ENCODE peak calls at places on chromosome 18, in nine cellular contexts. Y, J, L, B, M, P, W, Q and A are unnamed samples.

GRCh38 chr18:56995579-56996194 is 151.2 kb upstream of the BOD1L2 start:
- DNase-seq in Y (no peak), J (no peak), L (no peak), B (no peak), M (no peak), P (no peak), W (no peak), Q (no peak), A (no peak)

GRCh38 chr18:12837747-12838146 is 46.3 kb downstream of the PTPN2 start:
- DNase-seq in Y (no peak), J (no peak), L (no peak), B (no peak), M (no peak), P (no peak), W (no peak), Q (no peak), A (no peak)

GRCh38 chr18:32919799-32920198 is 147.0 kb upstream of the KLHL14 start:
- DNase-seq in Y (peak), J (no peak), L (no peak), B (no peak), M (peak), P (peak), W (no peak), Q (no peak), A (no peak)

GRCh38 chr18:3511980-3512379 is 62.0 kb downstream of the TGIF1 start:
- DNase-seq in Y (no peak), J (no peak), L (no peak), B (no peak), M (no peak), P (peak), W (no peak), Q (no peak), A (no peak)

GRCh38 chr18:23146861-23147469 is 11.7 kb downstream of the CABLES1 start:
- DNase-seq in Y (no peak), J (no peak), L (no peak), B (no peak), M (no peak), P (no peak), W (no peak), Q (no peak), A (no peak)

GRCh38 chr18:7977897-7978296 is 410.8 kb downstream of the PTPRM start:
- DNase-seq in Y (no peak), J (no peak), L (no peak), B (no peak), M (no peak), P (no peak), W (no peak), Q (no peak), A (no peak)

GRCh38 chr18:60018801-60019462 is 119.1 kb downstream of the PMAIP1 start:
- DNase-seq in Y (no peak), J (no peak), L (no peak), B (no peak), M (no peak), P (no peak), W (no peak), Q (no peak), A (no peak)

GRCh38 chr18:3983351-3983969 is 471.6 kb downstream of the DLGAP1 start:
- DNase-seq in Y (no peak), J (no peak), L (no peak), B (no peak), M (no peak), P (no peak), W (no peak), Q (no peak), A (no peak)

GRCh38 chr18:45738660-45739059 is 14.7 kb downstream of the SLC14A1 start:
- DNase-seq in Y (no peak), J (no peak), L (no peak), B (no peak), M (no peak), P (no peak), W (no peak), Q (no peak), A (no peak)

GRCh38 chr18:45666520-45666919 is 51.2 kb downstream of the SLC14A2 start:
- DNase-seq in Y (no peak), J (no peak), L (no peak), B (no peak), M (no peak), P (no peak), W (no peak), Q (no peak), A (no peak)

GRCh38 chr18:11149441-11150270 is at the start of gene PIEZO2:
- DNase-seq in Y (peak), J (peak), L (peak), B (no peak), M (no peak), P (no peak), W (peak), Q (no peak), A (peak)

GRCh38 chr18:3441290-3441689 is 8.7 kb upstream of the TGIF1 start:
- DNase-seq in Y (no peak), J (no peak), L (no peak), B (no peak), M (no peak), P (peak), W (no peak), Q (no peak), A (no peak)

GRCh38 chr18:37538526-37539205 is 26.9 kb downstream of the CELF4 start:
- DNase-seq in Y (no peak), J (no peak), L (peak), B (no peak), M (no peak), P (no peak), W (peak), Q (no peak), A (no peak)

GRCh38 chr18:52343138-52343537 is 3.1 kb downstream of the DCC start:
- DNase-seq in Y (no peak), J (no peak), L (no peak), B (no peak), M (no peak), P (no peak), W (no peak), Q (no peak), A (no peak)

GRCh38 chr18:68024716-68025115 is 508.2 kb upstream of the DSEL start:
- DNase-seq in Y (no peak), J (no peak), L (no peak), B (no peak), M (no peak), P (no peak), W (no peak), Q (no peak), A (no peak)

GRCh38 chr18:13455960-13456471 is 237.5 kb downstream of the LDLRAD4 start:
- DNase-seq in Y (no peak), J (no peak), L (no peak), B (no peak), M (no peak), P (no peak), W (no peak), Q (peak), A (no peak)

GRCh38 chr18:46182633-46183401 is 78.6 kb downstream of the HAUS1 start:
- DNase-seq in Y (no peak), J (no peak), L (no peak), B (no peak), M (no peak), P (no peak), W (no peak), Q (no peak), A (no peak)

GRCh38 chr18:48184118-48184517 is 225.1 kb downstream of the ZBTB7C start:
- DNase-seq in Y (no peak), J (no peak), L (no peak), B (no peak), M (no peak), P (no peak), W (no peak), Q (no peak), A (no peak)

GRCh38 chr18:12741351-12741750 is 38.5 kb downstream of the PSMG2 start:
- DNase-seq in Y (no peak), J (no peak), L (no peak), B (no peak), M (no peak), P (peak), W (no peak), Q (no peak), A (no peak)

GRCh38 chr18:46536215-46536874 is 120.7 kb downstream of the LOXHD1 start:
- DNase-seq in Y (no peak), J (no peak), L (no peak), B (no peak), M (no peak), P (peak), W (no peak), Q (no peak), A (no peak)

GRCh38 chr18:7559709-7560319 is 7.3 kb upstream of the PTPRM start:
- DNase-seq in Y (no peak), J (no peak), L (no peak), B (no peak), M (no peak), P (peak), W (no peak), Q (no peak), A (no peak)

GRCh38 chr18:69885841-69886531 is 61.7 kb downstream of the CD226 start:
- DNase-seq in Y (no peak), J (no peak), L (no peak), B (no peak), M (no peak), P (peak), W (no peak), Q (no peak), A (no peak)

GRCh38 chr18:11327656-11328055 is 178.3 kb upstream of the PIEZO2 start:
- DNase-seq in Y (no peak), J (no peak), L (no peak), B (no peak), M (no peak), P (no peak), W (no peak), Q (no peak), A (no peak)

GRCh38 chr18:78642561-78643398 is 336.8 kb upstream of the SALL3 start:
- DNase-seq in Y (no peak), J (no peak), L (no peak), B (no peak), M (no peak), P (no peak), W (no peak), Q (no peak), A (no peak)

GRCh38 chr18:49630246-49630699 is 68.4 kb downstream of the LIPG start:
- DNase-seq in Y (no peak), J (no peak), L (no peak), B (no peak), M (no peak), P (no peak), W (no peak), Q (no peak), A (no peak)

GRCh38 chr18:35635171-35635570 is 53.6 kb downstream of the GALNT1 start:
- DNase-seq in Y (no peak), J (no peak), L (no peak), B (no peak), M (no peak), P (peak), W (no peak), Q (no peak), A (no peak)